ENCODE peak calls at places on chromosomes 16 and 17, in five cellular contexts. One of them, this sample, is unnamed.

GRCh38 chr16:27646811-27647210 is 96.9 kb downstream of the KATNIP start:
- DNase-seq in mesendoderm: no peak
- DNase-seq in mesenchymal stem cell: no peak
- DNase-seq in H9: no peak
- DNase-seq in IMR-90: peak; percentile 36
- DNase-seq in this sample: no peak

GRCh38 chr17:40325156-40326013 is 16.4 kb downstream of the RARA start:
- DNase-seq in mesenchymal stem cell: no peak
- DNase-seq in IMR-90: no peak
- DNase-seq in mesendoderm: no peak
- DNase-seq in H9: no peak
- DNase-seq in this sample: no peak

GRCh38 chr17:57962441-57963148 is 7.4 kb upstream of the CUEDC1 start:
- DNase-seq in mesendoderm: no peak
- DNase-seq in mesenchymal stem cell: no peak
- DNase-seq in IMR-90: no peak
- DNase-seq in H9: no peak
- DNase-seq in this sample: no peak

GRCh38 chr17:34886831-34887230 is 74.4 kb downstream of the CCT6B start:
- DNase-seq in mesenchymal stem cell: no peak
- DNase-seq in H9: no peak
- DNase-seq in IMR-90: no peak
- DNase-seq in mesendoderm: peak; percentile 90
- DNase-seq in this sample: no peak

GRCh38 chr17:54899721-54900456 is 763 bp upstream of the TOM1L1 start:
- DNase-seq in H9: peak; percentile 81
- DNase-seq in mesenchymal stem cell: no peak
- DNase-seq in mesendoderm: peak; percentile 89
- DNase-seq in IMR-90: peak; percentile 4
- DNase-seq in this sample: no peak

GRCh38 chr17:30995347-30995746 is 24.5 kb downstream of the RNF135 start:
- DNase-seq in mesendoderm: no peak
- DNase-seq in IMR-90: peak; percentile 13
- DNase-seq in H9: no peak
- DNase-seq in mesenchymal stem cell: no peak
- DNase-seq in this sample: no peak

GRCh38 chr16:56316545-56316944 is 108.8 kb downstream of the AMFR start:
- DNase-seq in IMR-90: no peak
- DNase-seq in mesenchymal stem cell: no peak
- DNase-seq in H9: no peak
- DNase-seq in mesendoderm: peak; percentile 11
- DNase-seq in this sample: no peak

GRCh38 chr16:28589069-28589468 is 7.8 kb downstream of the SULT1A2 start:
- DNase-seq in mesendoderm: no peak
- DNase-seq in H9: no peak
- DNase-seq in IMR-90: no peak
- DNase-seq in mesenchymal stem cell: no peak
- DNase-seq in this sample: no peak

GRCh38 chr17:45940293-45940692 is 45.9 kb downstream of the MAPT start:
- DNase-seq in mesendoderm: no peak
- DNase-seq in IMR-90: no peak
- DNase-seq in H9: no peak
- DNase-seq in mesenchymal stem cell: no peak
- DNase-seq in this sample: no peak

GRCh38 chr17:67474081-67474661 is 97.1 kb downstream of the PITPNC1 start:
- DNase-seq in IMR-90: peak; percentile 39
- DNase-seq in mesendoderm: peak; percentile 68
- DNase-seq in H9: peak; percentile 40
- DNase-seq in mesenchymal stem cell: no peak
- DNase-seq in this sample: no peak

GRCh38 chr16:85249830-85250455 is 137.7 kb upstream of the CIBAR2 start:
- DNase-seq in mesenchymal stem cell: no peak
- DNase-seq in IMR-90: no peak
- DNase-seq in mesendoderm: no peak
- DNase-seq in H9: no peak
- DNase-seq in this sample: no peak

GRCh38 chr16:83930730-83931500 is 22.1 kb upstream of the OSGIN1 start:
- DNase-seq in mesenchymal stem cell: no peak
- DNase-seq in mesendoderm: no peak
- DNase-seq in IMR-90: no peak
- DNase-seq in H9: no peak
- DNase-seq in this sample: no peak

GRCh38 chr16:2817496-2818277 is 650 bp downstream of the PRSS21 start:
- DNase-seq in mesendoderm: no peak
- DNase-seq in H9: no peak
- DNase-seq in IMR-90: no peak
- DNase-seq in mesenchymal stem cell: no peak
- DNase-seq in this sample: no peak

GRCh38 chr16:56400458-56400857 is 24.9 kb downstream of the AMFR start:
- DNase-seq in IMR-90: no peak
- DNase-seq in mesendoderm: no peak
- DNase-seq in mesenchymal stem cell: no peak
- DNase-seq in H9: no peak
- DNase-seq in this sample: no peak

GRCh38 chr17:66494023-66494803 is 191.8 kb downstream of the PRKCA start:
- DNase-seq in mesenchymal stem cell: peak; percentile 94
- DNase-seq in H9: no peak
- DNase-seq in mesendoderm: peak; percentile 39
- DNase-seq in IMR-90: peak; percentile 94
- DNase-seq in this sample: no peak

GRCh38 chr16:75471723-75472634 is 7.5 kb upstream of the TMEM170A start:
- DNase-seq in mesenchymal stem cell: peak; percentile 72
- DNase-seq in IMR-90: peak; percentile 64
- DNase-seq in mesendoderm: peak; percentile 58
- DNase-seq in H9: peak; percentile 62
- DNase-seq in this sample: peak; percentile 46

GRCh38 chr17:28916302-28916934 is 13.5 kb upstream of the DHRS13 start:
- DNase-seq in mesenchymal stem cell: peak; percentile 54
- DNase-seq in IMR-90: peak; percentile 43
- DNase-seq in mesendoderm: peak; percentile 57
- DNase-seq in H9: no peak
- DNase-seq in this sample: no peak

GRCh38 chr17:59145571-59146096 is 9.4 kb downstream of the SKA2 start:
- DNase-seq in mesendoderm: no peak
- DNase-seq in mesenchymal stem cell: no peak
- DNase-seq in H9: no peak
- DNase-seq in IMR-90: no peak
- DNase-seq in this sample: no peak

GRCh38 chr17:44448412-44448811 is 54.8 kb downstream of the GPATCH8 start:
- DNase-seq in mesenchymal stem cell: no peak
- DNase-seq in IMR-90: no peak
- DNase-seq in mesendoderm: no peak
- DNase-seq in H9: no peak
- DNase-seq in this sample: no peak

GRCh38 chr16:75789237-75789636 is 62.9 kb upstream of the CPHXL start:
- DNase-seq in H9: no peak
- DNase-seq in IMR-90: peak; percentile 46
- DNase-seq in mesenchymal stem cell: peak; percentile 61
- DNase-seq in mesendoderm: peak; percentile 55
- DNase-seq in this sample: peak; percentile 48

GRCh38 chr17:47099451-47099986 is 89.6 kb downstream of the CDC27 start:
- DNase-seq in IMR-90: no peak
- DNase-seq in H9: no peak
- DNase-seq in mesenchymal stem cell: no peak
- DNase-seq in mesendoderm: peak; percentile 10
- DNase-seq in this sample: no peak

GRCh38 chr17:77235370-77236080 is 94.8 kb downstream of the SEC14L1 start:
- DNase-seq in IMR-90: peak; percentile 88
- DNase-seq in H9: no peak
- DNase-seq in mesendoderm: no peak
- DNase-seq in mesenchymal stem cell: peak; percentile 98
- DNase-seq in this sample: no peak

GRCh38 chr17:41580651-41581365 is 5.9 kb downstream of the KRT14 start:
- DNase-seq in mesenchymal stem cell: no peak
- DNase-seq in H9: no peak
- DNase-seq in IMR-90: no peak
- DNase-seq in mesendoderm: no peak
- DNase-seq in this sample: no peak

GRCh38 chr17:78337244-78338109 is 22.4 kb downstream of the SOCS3 start:
- DNase-seq in H9: peak; percentile 36
- DNase-seq in mesendoderm: peak; percentile 42
- DNase-seq in mesenchymal stem cell: peak; percentile 84
- DNase-seq in IMR-90: peak; percentile 93
- DNase-seq in this sample: no peak

GRCh38 chr17:21467739-21468490 is 91.8 kb downstream of the KCNJ12 start:
- DNase-seq in mesenchymal stem cell: no peak
- DNase-seq in IMR-90: no peak
- DNase-seq in H9: no peak
- DNase-seq in mesendoderm: no peak
- DNase-seq in this sample: no peak

GRCh38 chr17:21467196-21467595 is 91.0 kb downstream of the KCNJ12 start:
- DNase-seq in mesenchymal stem cell: no peak
- DNase-seq in mesendoderm: no peak
- DNase-seq in H9: no peak
- DNase-seq in IMR-90: no peak
- DNase-seq in this sample: no peak

GRCh38 chr17:21463779-21464407 is 87.7 kb downstream of the KCNJ12 start:
- DNase-seq in H9: peak; percentile 74
- DNase-seq in IMR-90: no peak
- DNase-seq in mesendoderm: peak; percentile 63
- DNase-seq in mesenchymal stem cell: no peak
- DNase-seq in this sample: no peak

GRCh38 chr17:21464611-21465021 is 88.5 kb downstream of the KCNJ12 start:
- DNase-seq in mesendoderm: peak; percentile 24
- DNase-seq in mesenchymal stem cell: no peak
- DNase-seq in IMR-90: no peak
- DNase-seq in H9: no peak
- DNase-seq in this sample: no peak

GRCh38 chr17:21466550-21466949 is 90.4 kb downstream of the KCNJ12 start:
- DNase-seq in H9: no peak
- DNase-seq in mesenchymal stem cell: no peak
- DNase-seq in IMR-90: no peak
- DNase-seq in mesendoderm: no peak
- DNase-seq in this sample: no peak
- H2BK15ac ChIP-seq in H9: no peak overlapping the region
- H2BK15ac ChIP-seq in mesenchymal stem cell: no peak overlapping the region
- H2BK15ac ChIP-seq in IMR-90: no peak overlapping the region
- H2BK15ac ChIP-seq in mesendoderm: no peak overlapping the region
- H2BK15ac ChIP-seq in this sample: no peak overlapping the region

GRCh38 chr16:88460496-88461169 is 7.6 kb downstream of the ZFPM1 start:
- DNase-seq in H9: no peak
- DNase-seq in IMR-90: no peak
- DNase-seq in mesenchymal stem cell: no peak
- DNase-seq in mesendoderm: no peak
- DNase-seq in this sample: no peak

GRCh38 chr16:88459366-88460055 is 6.4 kb downstream of the ZFPM1 start:
- DNase-seq in mesenchymal stem cell: peak; percentile 41
- DNase-seq in H9: no peak
- DNase-seq in IMR-90: no peak
- DNase-seq in mesendoderm: peak; percentile 40
- DNase-seq in this sample: no peak

GRCh38 chr16:88456356-88457292 is 3.5 kb downstream of the ZFPM1 start:
- DNase-seq in mesenchymal stem cell: no peak
- DNase-seq in mesendoderm: no peak
- DNase-seq in H9: no peak
- DNase-seq in IMR-90: no peak
- DNase-seq in this sample: no peak

GRCh38 chr16:88458039-88458772 is 5.1 kb downstream of the ZFPM1 start:
- DNase-seq in H9: no peak
- DNase-seq in mesendoderm: peak; percentile 50
- DNase-seq in mesenchymal stem cell: no peak
- DNase-seq in IMR-90: no peak
- DNase-seq in this sample: no peak

DNA sequence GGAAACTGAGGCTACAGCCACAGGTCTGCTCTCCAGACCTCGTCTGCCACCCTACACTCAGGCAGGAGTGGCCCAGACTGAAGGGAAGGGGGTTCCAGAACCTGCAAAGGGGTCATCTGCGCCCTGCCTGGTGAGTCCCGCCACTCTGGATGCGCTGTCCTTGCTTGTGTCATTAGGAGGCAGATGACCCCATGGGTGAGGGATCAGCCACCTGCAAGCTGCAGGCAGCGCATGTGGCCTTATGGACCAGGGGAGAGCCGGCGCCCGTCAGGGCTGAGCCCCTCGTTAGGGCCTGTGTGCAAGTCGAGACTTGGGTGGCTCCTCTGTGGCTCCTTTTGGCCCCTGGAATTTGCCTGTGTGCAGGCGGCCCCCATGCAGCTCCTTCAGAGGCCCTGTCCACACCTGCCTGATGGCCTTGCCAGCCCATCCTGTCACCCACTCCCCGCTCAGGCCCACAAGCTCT is 5.7 kb downstream of the ZFPM1 start:
- DNase-seq in mesenchymal stem cell: no peak
- DNase-seq in mesendoderm: no peak
- DNase-seq in IMR-90: no peak
- DNase-seq in H9: no peak
- DNase-seq in this sample: no peak
- H2BK15ac ChIP-seq in mesenchymal stem cell: no peak overlapping the region
- H2BK15ac ChIP-seq in mesendoderm: no peak overlapping the region
- H2BK15ac ChIP-seq in IMR-90: no peak overlapping the region
- H2BK15ac ChIP-seq in H9: no peak overlapping the region
- H2BK15ac ChIP-seq in this sample: peak overlapping the region; percentile 39

GRCh38 chr17:27244019-27244418 is 49.9 kb upstream of the WSB1 start:
- DNase-seq in mesendoderm: no peak
- DNase-seq in H9: no peak
- DNase-seq in mesenchymal stem cell: no peak
- DNase-seq in IMR-90: no peak
- DNase-seq in this sample: no peak

GRCh38 chr17:27245230-27245696 is 48.7 kb upstream of the WSB1 start:
- DNase-seq in mesendoderm: peak; percentile 90
- DNase-seq in IMR-90: peak; percentile 89
- DNase-seq in H9: peak; percentile 93
- DNase-seq in mesenchymal stem cell: peak; percentile 91
- DNase-seq in this sample: peak; percentile 32

GRCh38 chr17:27242951-27243350 is 51.0 kb upstream of the WSB1 start:
- DNase-seq in mesenchymal stem cell: no peak
- DNase-seq in H9: no peak
- DNase-seq in mesendoderm: no peak
- DNase-seq in IMR-90: no peak
- DNase-seq in this sample: no peak

GRCh38 chr17:27246537-27246936 is 47.4 kb upstream of the WSB1 start:
- DNase-seq in IMR-90: no peak
- DNase-seq in H9: no peak
- DNase-seq in mesendoderm: no peak
- DNase-seq in mesenchymal stem cell: no peak
- DNase-seq in this sample: no peak

GRCh38 chr17:27244481-27245223 is 49.3 kb upstream of the WSB1 start:
- DNase-seq in mesenchymal stem cell: peak; percentile 96
- DNase-seq in IMR-90: peak; percentile 96
- DNase-seq in mesendoderm: peak; percentile 45
- DNase-seq in H9: peak; percentile 68
- DNase-seq in this sample: no peak
- H2BK15ac ChIP-seq in mesenchymal stem cell: peak overlapping the region; percentile 74
- H2BK15ac ChIP-seq in IMR-90: peak overlapping the region; percentile 71
- H2BK15ac ChIP-seq in mesendoderm: no peak overlapping the region
- H2BK15ac ChIP-seq in H9: no peak overlapping the region
- H2BK15ac ChIP-seq in this sample: no peak overlapping the region

DNA sequence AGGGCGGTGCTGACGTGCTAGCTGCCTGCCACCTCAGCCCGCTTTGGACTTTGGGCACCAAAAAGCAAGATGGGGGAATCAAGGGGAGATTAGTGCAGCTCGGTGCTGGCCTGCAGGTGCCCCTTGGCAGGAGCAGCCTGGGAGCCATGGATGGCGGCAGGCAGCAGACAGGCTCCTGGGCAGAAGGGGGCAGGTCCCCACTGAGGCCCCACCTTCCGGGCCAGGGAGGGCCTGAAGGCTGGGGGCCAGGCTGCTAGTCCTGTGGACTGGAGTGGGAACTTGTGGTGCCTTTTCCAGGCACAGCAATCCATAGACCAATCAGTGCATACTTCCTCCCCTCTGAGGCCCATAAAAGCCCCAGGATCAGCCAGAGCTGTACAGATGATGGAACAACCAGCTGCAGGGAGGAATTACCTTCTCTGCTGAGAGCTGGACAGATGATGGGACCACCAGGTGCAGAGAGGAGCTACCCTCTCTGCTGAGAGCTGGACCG is 64.0 kb downstream of the USP32 start:
- DNase-seq in IMR-90: no peak
- DNase-seq in H9: peak; percentile 55
- DNase-seq in mesendoderm: no peak
- DNase-seq in mesenchymal stem cell: no peak
- DNase-seq in this sample: no peak
- H2BK15ac ChIP-seq in IMR-90: no peak overlapping the region
- H2BK15ac ChIP-seq in H9: no peak overlapping the region
- H2BK15ac ChIP-seq in mesendoderm: no peak overlapping the region
- H2BK15ac ChIP-seq in mesenchymal stem cell: no peak overlapping the region
- H2BK15ac ChIP-seq in this sample: no peak overlapping the region

This sample was measured in neuronal stem cell.